ENCODE peak calls at places on chromosome 5, in nine cellular contexts. O is OCI-LY7; L is tibial nerve; W is Peyer's patch; C is CD8-positive, alpha-beta T cell; T is hepatocyte; R is HFFc6; Y is cardiac muscle cell; U is breast epithelium. P is an unnamed sample.

GRCh38 chr5:169126376-169127043 is 174.4 kb downstream of the SLIT3 start:
- DNase-seq in U (no peak), R (peak; percentile 5), Y (peak; percentile 4), C (no peak), W (no peak), T (no peak), O (no peak), L (no peak), P (no peak)

GRCh38 chr5:132566657-132567056 is 9.9 kb downstream of the RAD50 start:
- DNase-seq in W (no peak), U (no peak), C (no peak), R (no peak), L (no peak), T (no peak), Y (no peak), O (no peak), P (no peak)

GRCh38 chr5:138243794-138244193 is 30.6 kb downstream of the GFRA3 start:
- DNase-seq in T (no peak), L (peak; percentile 25), R (no peak), W (no peak), O (no peak), C (no peak), Y (peak; percentile 36), U (peak; percentile 30), P (no peak)

GRCh38 chr5:103829585-103829984 is 267.0 kb upstream of the NUDT12 start:
- DNase-seq in R (no peak), T (no peak), Y (no peak), C (no peak), U (no peak), W (no peak), L (no peak), O (no peak), P (no peak)

GRCh38 chr5:1396029-1396816 is 49.0 kb downstream of the SLC6A3 start:
- DNase-seq in Y (no peak), L (no peak), R (no peak), U (no peak), W (no peak), C (no peak), O (no peak), T (no peak), P (no peak)

GRCh38 chr5:8842906-8843590 is 702.8 kb downstream of the SEMA5A start:
- DNase-seq in U (no peak), R (peak; percentile 71), O (no peak), C (no peak), W (no peak), T (peak; percentile 28), L (no peak), Y (peak; percentile 58), P (no peak)

GRCh38 chr5:74021090-74021489 is 395.1 kb downstream of the ARHGEF28 start:
- DNase-seq in R (no peak), Y (no peak), C (no peak), O (no peak), L (no peak), T (no peak), W (no peak), U (no peak), P (no peak)

GRCh38 chr5:172439785-172440480 is 14.4 kb downstream of the SH3PXD2B start:
- DNase-seq in L (no peak), U (no peak), C (no peak), R (no peak), O (no peak), Y (no peak), W (no peak), T (no peak), P (no peak)

GRCh38 chr5:141040093-141040762 is 10.9 kb upstream of the PCDHB1 start:
- DNase-seq in L (no peak), O (no peak), R (no peak), W (no peak), T (peak; percentile 87), Y (peak; percentile 14), C (no peak), U (peak; percentile 26), P (no peak)

GRCh38 chr5:81125959-81126358 is 107.2 kb upstream of the CKMT2 start:
- DNase-seq in Y (no peak), W (no peak), L (no peak), U (no peak), R (no peak), C (no peak), T (peak; percentile 21), O (no peak), P (no peak)

GRCh38 chr5:110288766-110289165 is 437.7 kb downstream of the TMEM232 start:
- DNase-seq in C (no peak), Y (no peak), L (no peak), U (no peak), T (peak; percentile 36), W (no peak), R (no peak), O (no peak), P (no peak)

GRCh38 chr5:152619756-152620155 is 214.7 kb upstream of the NMUR2 start:
- DNase-seq in T (no peak), R (no peak), Y (no peak), C (no peak), U (no peak), L (no peak), O (no peak), W (no peak), P (no peak)

GRCh38 chr5:153147891-153148623 is 342.4 kb upstream of the GRIA1 start:
- DNase-seq in L (no peak), W (no peak), U (no peak), R (peak; percentile 49), O (peak; percentile 39), T (peak; percentile 79), Y (peak; percentile 76), C (no peak), P (peak; percentile 6)

GRCh38 chr5:33936381-33937016 is at the start of gene RXFP3:
- DNase-seq in L (no peak), O (no peak), T (peak; percentile 14), U (no peak), R (no peak), W (no peak), Y (peak; percentile 66), C (no peak), P (no peak)

GRCh38 chr5:19555876-19556275 is 432.1 kb downstream of the CDH18 start:
- DNase-seq in L (no peak), Y (no peak), R (no peak), T (no peak), W (no peak), C (no peak), U (no peak), O (no peak), P (no peak)

GRCh38 chr5:137503456-137503855 is 4.3 kb upstream of the SPOCK1 start:
- DNase-seq in C (no peak), Y (no peak), R (no peak), O (no peak), L (no peak), T (no peak), U (no peak), W (no peak), P (no peak)

GRCh38 chr5:163473613-163474243 is 13.3 kb downstream of the HMMR start:
- DNase-seq in L (no peak), O (peak; percentile 21), T (peak; percentile 25), R (no peak), U (no peak), Y (peak; percentile 25), C (no peak), W (no peak), P (peak; percentile 21)

GRCh38 chr5:112737472-112738179 is at the start of gene APC:
- DNase-seq in C (peak; percentile 55), R (peak; percentile 92), T (peak; percentile 89), U (peak; percentile 86), Y (peak; percentile 92), O (peak; percentile 88), W (peak; percentile 93), L (peak; percentile 91), P (peak; percentile 89)

GRCh38 chr5:129971684-129972083 is 67.4 kb downstream of the CHSY3 start:
- DNase-seq in C (no peak), Y (peak; percentile 13), U (no peak), L (no peak), O (no peak), T (no peak), R (no peak), W (no peak), P (no peak)

GRCh38 chr5:105238561-105238960 is 1676.0 kb upstream of the NUDT12 start:
- DNase-seq in Y (no peak), W (no peak), O (no peak), L (no peak), U (no peak), R (no peak), T (peak; percentile 6), C (no peak), P (no peak)

GRCh38 chr5:9344751-9345240 is 201.1 kb downstream of the SEMA5A start:
- DNase-seq in C (no peak), Y (no peak), R (no peak), U (no peak), L (no peak), O (no peak), W (no peak), T (no peak), P (no peak)

GRCh38 chr5:90474235-90475107 is at the start of the genes MBLAC2 and POLR3G:
- DNase-seq in L (peak; percentile 82), W (peak; percentile 97), O (peak; percentile 93), C (peak; percentile 88), T (peak; percentile 96), Y (peak; percentile 96), R (peak; percentile 89), U (peak; percentile 85), P (peak; percentile 95)
- TF ChIP-seq CTCF in L (peak; percentile 81), W (peak; percentile 49), O (peak; percentile 45), C (peak; percentile 54), T (peak; percentile 58), Y (peak; percentile 49), R (peak; percentile 73), U (peak; percentile 57), P (peak; percentile 15)

GRCh38 chr5:59587489-59588337 is 305.8 kb downstream of the PDE4D start:
- DNase-seq in W (peak; percentile 57), C (no peak), T (peak; percentile 80), Y (peak; percentile 87), L (peak; percentile 14), O (no peak), R (peak; percentile 9), U (no peak), P (no peak)
- TF ChIP-seq CTCF in W (no peak), C (no peak), T (no peak), Y (peak; percentile 44), L (no peak), O (no peak), R (no peak), U (no peak), P (no peak)

GRCh38 chr5:76746677-76747076 is 30.8 kb downstream of the F2R start:
- DNase-seq in R (no peak), L (no peak), Y (no peak), W (no peak), T (no peak), O (no peak), C (no peak), U (no peak), P (no peak)
- TF ChIP-seq CTCF in R (peak; percentile 39), L (no peak), Y (peak; percentile 9), W (no peak), T (no peak), O (peak; percentile 53), C (no peak), U (no peak), P (no peak)

DNA sequence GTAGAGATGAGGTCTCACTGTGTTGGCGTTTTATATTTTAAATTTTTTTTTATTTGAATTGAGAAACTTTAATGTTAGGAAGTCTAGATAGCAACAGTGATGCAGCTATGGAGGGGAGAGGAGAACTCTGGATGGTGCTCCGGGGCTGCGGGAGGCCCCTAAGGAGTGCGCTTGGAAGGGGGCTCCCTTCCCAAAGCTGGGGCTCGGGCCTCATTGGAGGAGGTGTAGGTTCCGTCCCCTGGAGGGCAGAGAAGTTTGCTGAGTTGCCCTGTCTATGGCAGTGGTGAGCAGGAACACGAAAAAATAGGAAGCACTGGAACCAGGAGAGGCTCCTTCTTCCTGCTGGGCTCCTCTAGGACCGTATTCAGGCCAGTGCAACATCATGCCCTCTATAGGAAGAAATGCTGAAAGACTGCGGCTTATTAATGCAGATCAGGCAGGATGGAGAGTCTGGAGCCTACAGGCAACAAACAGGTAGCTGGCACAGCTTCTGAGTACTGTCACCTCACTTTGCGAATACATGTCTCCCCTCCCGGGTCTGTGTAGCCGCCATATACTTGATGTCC is 16.1 kb downstream of the AHRR start:
- DNase-seq in R (peak; percentile 30), W (no peak), C (no peak), Y (peak; percentile 52), U (peak; percentile 7), T (peak; percentile 59), O (no peak), L (no peak), P (no peak)
- TF ChIP-seq CTCF in R (peak; percentile 33), W (no peak), C (no peak), Y (peak; percentile 63), U (no peak), T (peak; percentile 45), O (no peak), L (no peak), P (no peak)